ENCODE peak calls at places on chromosomes 7 and 10, in four cellular contexts. L is HCT116, K is esophagus muscularis mucosa, S is transverse colon. W is an unnamed sample.

GRCh38 chr7:108015740-108016139 is 12.8 kb upstream of the LAMB1 start:
- DNase-seq in L (no peak), K (no peak), S (no peak), W (no peak)

GRCh38 chr10:91974960-91975359 is 51.4 kb downstream of the BTAF1 start:
- DNase-seq in S (no peak), L (no peak), K (no peak), W (peak)

GRCh38 chr10:51246156-51246555 is 171.9 kb downstream of the PRKG1 start:
- DNase-seq in L (no peak), S (no peak), K (no peak), W (no peak)

GRCh38 chr7:155851892-155852291 is 39.6 kb upstream of the SHH start:
- DNase-seq in L (no peak), K (peak), S (no peak), W (no peak)

GRCh38 chr7:20793258-20793657 is 6.6 kb upstream of the SP8 start:
- DNase-seq in L (no peak), K (no peak), S (no peak), W (no peak)

GRCh38 chr10:35251373-35252100 is 84.8 kb upstream of the CCNY start:
- DNase-seq in L (no peak), K (no peak), S (no peak), W (no peak)

GRCh38 chr10:78194539-78195402 is 161.1 kb downstream of the RPS24 start:
- DNase-seq in S (no peak), K (no peak), L (no peak), W (no peak)

GRCh38 chr10:113273151-113273876 is 279.5 kb upstream of the HABP2 start:
- DNase-seq in L (no peak), S (peak), K (no peak), W (no peak)

GRCh38 chr10:110901954-110902819 is 16.8 kb downstream of the BBIP1 start:
- DNase-seq in L (peak), K (no peak), S (no peak), W (no peak)

GRCh38 chr7:150363872-150364271 is 4.8 kb upstream of the REPIN1 start:
- DNase-seq in S (no peak), L (no peak), K (no peak), W (no peak)

GRCh38 chr10:119658274-119658673 is 7.1 kb downstream of the BAG3 start:
- DNase-seq in L (peak), K (peak), S (peak), W (no peak)

GRCh38 chr10:31635415-31636065 is 293.1 kb downstream of the ARHGAP12 start:
- DNase-seq in L (no peak), K (no peak), S (no peak), W (no peak)

GRCh38 chr7:129911790-129912189 is 41.0 kb downstream of the UBE2H start:
- DNase-seq in L (no peak), S (no peak), K (no peak), W (no peak)

GRCh38 chr7:101506531-101506930 is 122.6 kb downstream of the MYL10 start:
- DNase-seq in K (no peak), L (no peak), S (no peak), W (no peak)

GRCh38 chr7:2138146-2138765 is 94.5 kb downstream of the MAD1L1 start:
- DNase-seq in L (no peak), K (no peak), S (peak), W (no peak)

GRCh38 chr7:33043434-33043833 is 19.1 kb downstream of the NT5C3A start:
- DNase-seq in S (no peak), K (no peak), L (no peak), W (no peak)

GRCh38 chr10:6583447-6583846 is 3.4 kb upstream of the PRKCQ start:
- DNase-seq in L (no peak), S (no peak), K (no peak), W (no peak)

GRCh38 chr7:1912472-1913289 is 242.6 kb downstream of the ELFN1 start:
- DNase-seq in S (no peak), K (no peak), L (no peak), W (no peak)

GRCh38 chr7:143222782-143223181 is 945 bp downstream of the TAS2R40 start:
- DNase-seq in L (no peak), K (no peak), S (no peak), W (no peak)

GRCh38 chr10:126668505-126668904 is 2.0 kb downstream of the C10orf90 start:
- DNase-seq in K (no peak), S (no peak), L (no peak), W (no peak)

GRCh38 chr7:25303380-25304321 is 75.4 kb upstream of the NPVF start:
- DNase-seq in S (no peak), L (no peak), K (no peak), W (no peak)

GRCh38 chr10:114874827-114875541 is 53.4 kb downstream of the FHIP2A start:
- DNase-seq in S (no peak), K (no peak), L (no peak), W (no peak)
- H3K27ac ChIP-seq in S (no peak), K (no peak), L (no peak), W (no peak)

GRCh38 chr10:70562036-70562710 is 40.4 kb downstream of the PRF1 start:
- DNase-seq in S (no peak), K (no peak), L (no peak), W (no peak)
- TF ChIP-seq POLR2AphosphoS5 in S (no peak), K (no peak), L (no peak), W (no peak)

GRCh38 chr7:96415293-96415940 is 93.5 kb upstream of the SLC25A13 start:
- DNase-seq in K (no peak), S (no peak), L (no peak), W (no peak)

GRCh38 chr7:96417784-96418183 is 95.9 kb upstream of the SLC25A13 start:
- DNase-seq in S (no peak), K (no peak), L (no peak), W (no peak)

GRCh38 chr7:96418600-96418999 is 96.7 kb upstream of the SLC25A13 start:
- DNase-seq in K (no peak), L (no peak), S (no peak), W (no peak)

GRCh38 chr7:96416599-96416998 is 94.7 kb upstream of the SLC25A13 start:
- DNase-seq in S (no peak), K (no peak), L (no peak), W (no peak)

GRCh38 chr7:96414931-96415292 is 93.0 kb upstream of the SLC25A13 start:
- DNase-seq in K (no peak), L (peak), S (peak), W (peak)
- H3K27ac ChIP-seq in K (no peak), L (no peak), S (no peak), W (no peak)

DNA sequence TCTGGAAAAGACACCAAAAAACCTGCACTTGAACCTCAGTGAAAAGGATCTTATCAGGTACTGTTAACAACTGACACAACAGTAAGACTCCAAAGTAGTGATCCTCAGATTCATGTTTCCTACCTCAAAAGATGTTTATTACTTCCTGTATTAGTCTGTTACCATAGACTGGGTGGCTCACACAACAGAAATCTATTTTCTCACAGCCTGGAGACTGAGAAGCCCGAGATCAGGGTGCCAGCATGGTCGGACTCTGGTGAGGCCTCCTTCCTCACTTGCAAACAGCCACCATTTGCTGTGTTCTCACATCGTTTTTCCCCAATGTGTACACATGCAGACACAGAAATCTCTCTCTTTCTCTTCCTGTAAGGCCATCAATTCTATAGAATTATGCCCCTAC is 154.0 kb upstream of the THSD7A start:
- DNase-seq in L (no peak), S (no peak), K (no peak), W (no peak)
- TF ChIP-seq POLR2AphosphoS5 in L (no peak), S (no peak), K (no peak), W (no peak)

GRCh38 chr7:157493017-157493416 is 156.2 kb downstream of the DNAJB6 start:
- DNase-seq in S (no peak), K (no peak), L (no peak), W (no peak)
- H3K27ac ChIP-seq in S (no peak), K (no peak), L (no peak), W (no peak)

DNA sequence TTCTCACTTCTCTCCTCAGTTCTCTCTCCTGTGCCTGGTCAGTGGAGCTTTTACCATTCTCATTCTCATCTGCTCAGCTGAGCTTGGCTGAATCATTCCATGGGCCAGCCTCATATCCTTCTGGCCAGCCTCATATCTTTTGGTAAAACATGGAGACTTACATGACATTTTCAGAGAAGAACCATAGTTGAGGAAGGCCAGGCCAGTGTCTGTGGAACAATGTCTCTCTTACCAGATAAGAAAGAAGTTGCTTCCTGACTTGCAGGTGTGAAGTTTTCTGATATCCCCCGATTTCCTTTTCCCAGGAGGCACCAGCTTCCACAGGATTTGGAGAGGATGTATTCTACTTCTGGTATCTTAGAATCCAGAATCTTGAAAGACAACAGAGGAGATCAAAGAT is 24.7 kb downstream of the ST7 start:
- DNase-seq in K (no peak), S (no peak), L (no peak), W (no peak)
- TF ChIP-seq POLR2AphosphoS5 in K (no peak), S (no peak), L (no peak), W (no peak)

GRCh38 chr10:103507235-103508191 is 14.0 kb downstream of the NEURL1 start:
- DNase-seq in K (no peak), S (no peak), L (no peak), W (no peak)
- H3K27ac ChIP-seq in K (no peak), S (peak), L (no peak), W (no peak)

W was measured in Panc1.